ENCODE peak calls at places on chromosomes 6 and 20, in ten cellular contexts. F, Q, S, A, R, H, Y, K, G and N are unnamed samples.

GRCh38 chr6:26157150-26157837 is 70.1 kb downstream of the HFE start:
- DNase-seq in H (peak), S (peak), K (peak), Q (peak), F (peak), A (peak), G (peak), Y (peak), R (no peak), N (peak)

GRCh38 chr6:68427630-68428029 is 207.5 kb upstream of the ADGRB3 start:
- DNase-seq in G (peak), K (no peak), Q (peak), Y (no peak), H (no peak), A (no peak), S (no peak), F (peak), R (peak), N (no peak)

GRCh38 chr20:12949429-12949980 is 59.3 kb upstream of the SPTLC3 start:
- DNase-seq in Q (no peak), G (peak), H (no peak), K (no peak), A (no peak), F (peak), S (no peak), R (no peak), Y (no peak), N (peak)

GRCh38 chr20:13205402-13205801 is 15.7 kb upstream of the ISM1 start:
- DNase-seq in A (no peak), F (no peak), Y (no peak), R (no peak), Q (no peak), G (no peak), S (no peak), K (no peak), H (no peak), N (no peak)

GRCh38 chr6:128519931-128520435 is 416 bp downstream of the PTPRK start:
- DNase-seq in Q (peak), S (peak), Y (peak), H (peak), A (peak), G (peak), K (peak), F (no peak), R (no peak), N (peak)

GRCh38 chr6:25006565-25007001 is 70.8 kb upstream of the RIPOR2 start:
- DNase-seq in Y (peak), R (peak), H (no peak), A (peak), K (peak), Q (peak), F (peak), S (peak), G (peak), N (peak)

GRCh38 chr20:33648396-33649004 is 13.6 kb upstream of the C20orf144 start:
- DNase-seq in A (no peak), G (no peak), K (no peak), Q (no peak), S (no peak), R (peak), F (peak), Y (no peak), H (no peak), N (peak)

GRCh38 chr6:142602972-142603371 is 301.2 kb downstream of the ADGRG6 start:
- DNase-seq in Q (no peak), H (no peak), S (no peak), K (no peak), Y (no peak), F (no peak), R (no peak), A (no peak), G (no peak), N (no peak)

GRCh38 chr20:36065427-36065998 is 89.0 kb upstream of the EPB41L1 start:
- DNase-seq in S (no peak), H (no peak), A (no peak), F (no peak), R (no peak), Q (no peak), G (no peak), K (no peak), Y (no peak), N (no peak)

GRCh38 chr6:155915651-155916050 is 460.0 kb upstream of the NOX3 start:
- DNase-seq in S (no peak), F (no peak), H (no peak), R (no peak), Q (peak), K (no peak), A (no peak), G (no peak), Y (no peak), N (no peak)

GRCh38 chr6:110342759-110343158 is 15.4 kb downstream of the METTL24 start:
- DNase-seq in R (no peak), S (no peak), K (no peak), Q (no peak), F (no peak), G (no peak), A (no peak), Y (no peak), H (no peak), N (no peak)

GRCh38 chr20:31764641-31765305 is 25.7 kb downstream of the TPX2 start:
- DNase-seq in H (no peak), K (no peak), G (peak), F (peak), S (no peak), R (no peak), Q (no peak), A (no peak), Y (no peak), N (no peak)